ENCODE peak calls at places on chromosomes 2 and 18, in eight cellular contexts. H is CD8-positive, alpha-beta T cell; F is brain microvascular endothelial cell; D is heart left ventricle; P is astrocyte; E is upper lobe of right lung; X is colonic mucosa; S is epithelial cell of proximal tubule. G is an unnamed sample.

GRCh38 chr2:36059684-36060083 is 295.9 kb upstream of the CRIM1 start:
- DNase-seq in H (no peak), E (no peak), X (no peak), S (no peak), F (no peak), D (no peak), P (no peak), G (no peak)

GRCh38 chr2:44135771-44136170 is 32.9 kb upstream of the PPM1B start:
- DNase-seq in D (no peak), S (no peak), P (peak; percentile 55), H (no peak), E (no peak), F (peak; percentile 54), X (no peak), G (no peak)

GRCh38 chr18:78875268-78875997 is 104.2 kb upstream of the SALL3 start:
- DNase-seq in S (no peak), E (no peak), X (peak; percentile 42), D (no peak), H (no peak), P (no peak), F (no peak), G (no peak)

GRCh38 chr2:227782804-227783203 is 30.8 kb upstream of the CCL20 start:
- DNase-seq in X (no peak), P (no peak), D (no peak), E (no peak), S (no peak), F (no peak), H (no peak), G (no peak)

GRCh38 chr18:44098551-44099098 is 582.1 kb upstream of the SETBP1 start:
- DNase-seq in P (peak; percentile 31), X (no peak), D (no peak), H (no peak), F (peak; percentile 27), S (no peak), E (no peak), G (no peak)

GRCh38 chr2:187138240-187138639 is 289.3 kb upstream of the ZSWIM2 start:
- DNase-seq in D (peak; percentile 39), H (no peak), P (peak; percentile 27), X (peak; percentile 19), E (no peak), F (peak; percentile 38), S (no peak), G (peak; percentile 1)

GRCh38 chr18:13501896-13502295 is 224.5 kb downstream of the FAM210A start:
- DNase-seq in D (no peak), S (no peak), P (peak; percentile 24), F (no peak), X (no peak), H (no peak), E (no peak), G (no peak)

GRCh38 chr2:129396980-129397599 is 582.4 kb upstream of the RAB6C start:
- DNase-seq in E (no peak), D (peak; percentile 31), X (no peak), P (no peak), H (no peak), S (no peak), F (peak; percentile 3), G (peak; percentile 1)

GRCh38 chr2:190407662-190408537 is at the start of gene MFSD6:
- DNase-seq in D (peak; percentile 63), S (no peak), F (no peak), H (peak; percentile 85), X (peak; percentile 76), E (peak; percentile 89), P (no peak), G (no peak)

GRCh38 chr2:634041-634440 is 43.2 kb downstream of the TMEM18 start:
- DNase-seq in X (no peak), F (no peak), D (no peak), H (no peak), P (no peak), S (no peak), E (no peak), G (no peak)

GRCh38 chr2:71905205-71905604 is 242.5 kb downstream of the CYP26B1 start:
- DNase-seq in P (no peak), F (no peak), X (no peak), E (no peak), H (no peak), D (no peak), S (no peak), G (no peak)

GRCh38 chr2:15588329-15588919 is 3.2 kb upstream of the DDX1 start:
- DNase-seq in H (no peak), D (peak; percentile 32), F (peak; percentile 68), S (no peak), P (peak; percentile 33), E (no peak), X (peak; percentile 52), G (no peak)

GRCh38 chr2:11657195-11657594 is 12.8 kb downstream of the NTSR2 start:
- DNase-seq in F (no peak), P (no peak), X (no peak), D (no peak), H (no peak), S (no peak), E (no peak), G (no peak)
- H3K4me3 ChIP-seq in F (no peak overlapping the region), P (no peak overlapping the region), X (no peak overlapping the region), D (no peak overlapping the region), H (no peak overlapping the region), S (no peak overlapping the region), E (no peak overlapping the region), G (no peak overlapping the region)

DNA sequence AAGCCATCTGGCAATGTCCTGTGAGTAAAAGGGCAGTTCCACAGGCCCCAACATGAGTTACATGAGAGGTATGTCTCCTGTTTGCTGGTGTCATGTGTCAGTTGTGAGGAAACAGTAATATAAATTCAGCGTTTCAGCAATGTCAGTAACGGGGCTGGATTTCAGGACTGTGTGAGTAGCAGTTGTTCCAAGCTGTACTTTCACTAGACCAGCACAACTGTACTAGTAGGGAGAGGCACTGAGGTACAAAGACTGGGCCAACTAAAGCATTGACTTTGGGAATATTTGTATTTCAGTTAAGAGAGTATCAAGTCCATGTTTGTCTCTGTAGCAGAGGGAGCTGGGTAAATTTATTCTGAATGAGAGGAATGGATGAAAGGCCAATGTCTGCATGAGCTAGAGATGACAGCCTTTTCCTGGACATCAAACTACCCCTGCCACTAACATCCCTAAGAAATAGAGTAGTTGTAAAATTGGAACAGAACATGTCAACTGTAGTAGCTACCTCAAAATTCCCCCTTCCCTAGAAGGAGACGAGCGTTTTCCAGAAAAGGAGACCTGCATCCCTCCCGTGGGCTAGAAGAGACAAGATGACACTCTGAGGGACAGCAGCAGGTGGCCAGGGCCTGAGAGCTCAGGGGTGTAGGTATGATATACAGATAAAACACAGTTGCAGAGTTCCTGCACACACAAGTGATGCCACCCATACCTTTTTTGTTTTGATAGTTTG is 24.4 kb downstream of the EIF4E2 start:
- DNase-seq in S (no peak), E (no peak), F (no peak), X (no peak), D (no peak), P (no peak), H (no peak), G (peak; percentile 54)
- H3K4me3 ChIP-seq in S (no peak overlapping the region), E (no peak overlapping the region), F (no peak overlapping the region), X (peak overlapping the region; percentile 10), D (no peak overlapping the region), P (no peak overlapping the region), H (no peak overlapping the region), G (no peak overlapping the region)

GRCh38 chr18:24862225-24862893 is 401.9 kb downstream of the HRH4 start:
- DNase-seq in F (no peak), H (no peak), X (no peak), D (no peak), E (no peak), S (no peak), P (no peak), G (no peak)
- H3K4me3 ChIP-seq in F (peak overlapping the region; percentile 17), H (no peak overlapping the region), X (no peak overlapping the region), D (no peak overlapping the region), E (no peak overlapping the region), S (no peak overlapping the region), P (no peak overlapping the region), G (no peak overlapping the region)

GRCh38 chr2:225002039-225002655 is 40.1 kb downstream of the DOCK10 start:
- DNase-seq in H (peak; percentile 73), P (peak; percentile 48), S (no peak), F (peak; percentile 61), X (peak; percentile 83), E (no peak), D (peak; percentile 37), G (no peak)
- H3K4me3 ChIP-seq in H (peak overlapping the region; percentile 17), P (no peak overlapping the region), S (no peak overlapping the region), F (no peak overlapping the region), X (no peak overlapping the region), E (no peak overlapping the region), D (no peak overlapping the region), G (no peak overlapping the region)

DNA sequence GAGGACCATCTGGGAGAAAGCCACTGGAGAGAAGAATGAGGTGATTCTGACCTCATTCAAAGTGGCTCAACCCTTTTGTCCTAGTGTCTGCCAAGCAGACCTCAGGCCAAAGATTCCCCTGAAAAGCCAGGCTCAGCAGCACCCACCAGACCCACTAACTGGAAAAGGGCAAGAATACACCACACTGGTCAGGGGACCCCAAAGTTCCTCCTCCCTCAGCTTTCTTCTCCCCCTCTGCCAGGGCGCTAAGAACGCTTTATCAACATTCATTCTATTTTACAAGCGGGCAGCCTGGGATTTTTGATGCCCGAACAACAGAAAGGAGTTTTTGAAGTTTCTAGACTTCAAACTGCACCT is 7.3 kb downstream of the PAX3 start:
- DNase-seq in X (no peak), S (no peak), H (no peak), D (no peak), P (no peak), F (no peak), E (no peak), G (no peak)
- H3K4me3 ChIP-seq in X (no peak overlapping the region), S (no peak overlapping the region), H (no peak overlapping the region), D (no peak overlapping the region), P (peak overlapping the region; percentile 40), F (peak overlapping the region; percentile 44), E (no peak overlapping the region), G (no peak overlapping the region)

DNA sequence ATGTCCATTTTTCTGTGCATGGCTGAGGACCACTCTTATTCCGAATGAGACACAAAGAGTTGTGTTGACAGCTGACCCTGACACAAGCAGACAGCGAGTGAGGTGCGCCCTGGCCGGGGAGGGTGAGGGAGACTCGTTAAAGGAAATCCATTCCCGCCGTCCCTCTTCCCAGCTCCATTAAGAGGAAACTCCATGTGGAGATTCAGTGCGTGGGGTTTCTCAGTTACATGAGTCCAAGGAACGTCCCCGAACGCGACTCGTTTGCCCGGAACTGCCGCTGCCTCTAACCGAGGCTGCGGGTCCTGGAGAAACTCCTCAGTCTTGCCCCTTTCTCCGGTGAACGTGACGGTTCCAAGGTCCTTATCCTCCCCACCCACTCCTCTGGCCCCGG is 1.0 kb downstream of the GREB1L start:
- DNase-seq in D (no peak), X (no peak), P (peak; percentile 17), E (no peak), H (no peak), F (no peak), S (no peak), G (no peak)
- H3K4me3 ChIP-seq in D (peak overlapping the region; percentile 41), X (peak overlapping the region; percentile 57), P (peak overlapping the region; percentile 71), E (peak overlapping the region; percentile 50), H (no peak overlapping the region), F (peak overlapping the region; percentile 46), S (peak overlapping the region; percentile 69), G (peak overlapping the region; percentile 43)